ENCODE peak calls at places on chromosomes 2 and 18, in ten cellular contexts. I is left ventricle myocardium inferior, O is transverse colon, U is heart right ventricle, M is cardiac muscle cell, B is GM06990, H is BJ, J is neural progenitor cell, Y is astrocyte, G is vagina. C is an unnamed sample.
A peak's percentile ranks its signal among the peaks of the same experiment; 100 is the strongest.

GRCh38 chr2:109535217-109535946 is 78.4 kb downstream of the SEPTIN10 start:
- DNase-seq in Y (no peak), I (no peak), G (no peak), M (peak; percentile 60), H (no peak), J (no peak), U (no peak), B (no peak), O (no peak), C (no peak)

GRCh38 chr2:142675398-142675797 is 202.1 kb upstream of the KYNU start:
- DNase-seq in Y (peak; percentile 2), G (no peak), U (no peak), J (no peak), H (no peak), O (no peak), B (no peak), I (no peak), M (no peak), C (no peak)

GRCh38 chr2:233747283-233747544 is 12.9 kb upstream of the UGT1A1 start:
- DNase-seq in O (no peak), Y (no peak), M (no peak), H (no peak), J (no peak), G (no peak), U (no peak), B (no peak), I (no peak), C (no peak)

GRCh38 chr2:11111811-11112425 is 43.3 kb upstream of the SLC66A3 start:
- DNase-seq in M (no peak), O (no peak), U (no peak), B (no peak), J (no peak), I (no peak), G (no peak), Y (no peak), H (no peak), C (no peak)

GRCh38 chr2:169961911-169962310 is 134.7 kb downstream of the UBR3 start:
- DNase-seq in H (no peak), I (no peak), U (no peak), O (no peak), M (no peak), Y (peak; percentile 59), G (no peak), B (no peak), J (no peak), C (no peak)

GRCh38 chr2:182426082-182426914 is 538 bp downstream of the PDE1A start:
- DNase-seq in H (no peak), I (no peak), O (no peak), M (peak; percentile 58), J (no peak), U (no peak), Y (no peak), B (no peak), G (no peak), C (no peak)

GRCh38 chr18:54883816-54884604 is 55.7 kb downstream of the RAB27B start:
- DNase-seq in B (no peak), M (no peak), J (no peak), H (no peak), U (no peak), Y (peak; percentile 73), G (no peak), O (no peak), I (no peak), C (no peak)

GRCh38 chr2:192467953-192468660 is 273.4 kb upstream of the TMEFF2 start:
- DNase-seq in M (no peak), H (no peak), J (no peak), Y (no peak), U (no peak), B (no peak), G (no peak), I (no peak), O (no peak), C (no peak)

GRCh38 chr18:31513189-31513907 is 15.4 kb downstream of the DSG2 start:
- DNase-seq in H (peak; percentile 15), G (no peak), O (no peak), B (no peak), I (no peak), U (no peak), M (no peak), Y (peak; percentile 88), J (no peak), C (no peak)

GRCh38 chr2:101710690-101711318 is 13.3 kb downstream of the MAP4K4 start:
- DNase-seq in J (no peak), O (no peak), Y (peak; percentile 59), U (no peak), H (no peak), I (no peak), G (no peak), M (no peak), B (no peak), C (peak; percentile 80)

GRCh38 chr2:241163601-241164118 is 13.4 kb downstream of the PPP1R7 start:
- DNase-seq in I (no peak), U (no peak), B (no peak), J (no peak), O (no peak), H (no peak), G (no peak), M (no peak), Y (no peak), C (no peak)

GRCh38 chr2:68908392-68908970 is 37.3 kb upstream of the BMP10 start:
- DNase-seq in I (peak; percentile 56), J (peak; percentile 15), O (peak; percentile 88), H (peak; percentile 21), B (peak; percentile 82), M (no peak), U (peak; percentile 50), G (no peak), Y (peak; percentile 94), C (peak; percentile 93)

GRCh38 chr2:107591541-107591940 is 235.2 kb upstream of the RGPD4 start:
- DNase-seq in O (no peak), G (no peak), J (no peak), Y (peak; percentile 67), B (no peak), U (no peak), H (peak; percentile 31), I (no peak), M (peak; percentile 46), C (no peak)

GRCh38 chr2:65076345-65076710 is 20.1 kb downstream of the CEP68 start:
- DNase-seq in G (no peak), U (no peak), O (no peak), I (no peak), H (peak; percentile 52), B (no peak), J (no peak), Y (peak; percentile 74), M (no peak), C (no peak)

GRCh38 chr2:15311201-15311882 is 249.8 kb downstream of the NBAS start:
- DNase-seq in O (no peak), Y (peak; percentile 36), B (peak; percentile 14), I (no peak), U (no peak), M (no peak), J (no peak), H (no peak), G (no peak), C (no peak)

GRCh38 chr18:5440297-5440696 is 103.5 kb downstream of the EPB41L3 start:
- DNase-seq in Y (no peak), J (no peak), G (no peak), B (no peak), I (no peak), H (no peak), U (no peak), M (no peak), O (no peak), C (peak; percentile 41)

GRCh38 chr2:128970332-128971116 is 651.9 kb upstream of the HS6ST1 start:
- DNase-seq in I (no peak), O (no peak), U (no peak), J (no peak), B (no peak), M (no peak), H (no peak), Y (no peak), G (no peak), C (no peak)

GRCh38 chr2:62455957-62456692 is 49.9 kb downstream of the TMEM17 start:
- DNase-seq in J (no peak), B (no peak), Y (no peak), I (no peak), M (no peak), U (no peak), G (no peak), H (no peak), O (no peak), C (no peak)

GRCh38 chr2:535222-535621 is 142.0 kb downstream of the TMEM18 start:
- DNase-seq in U (no peak), H (no peak), B (no peak), O (no peak), G (no peak), I (no peak), J (no peak), Y (no peak), M (no peak), C (no peak)
- TF ChIP-seq CTCF in U (no peak), H (peak; percentile 10), B (no peak), O (no peak), G (no peak), I (no peak), J (peak; percentile 23), Y (peak; percentile 20), M (no peak), C (no peak)

DNA sequence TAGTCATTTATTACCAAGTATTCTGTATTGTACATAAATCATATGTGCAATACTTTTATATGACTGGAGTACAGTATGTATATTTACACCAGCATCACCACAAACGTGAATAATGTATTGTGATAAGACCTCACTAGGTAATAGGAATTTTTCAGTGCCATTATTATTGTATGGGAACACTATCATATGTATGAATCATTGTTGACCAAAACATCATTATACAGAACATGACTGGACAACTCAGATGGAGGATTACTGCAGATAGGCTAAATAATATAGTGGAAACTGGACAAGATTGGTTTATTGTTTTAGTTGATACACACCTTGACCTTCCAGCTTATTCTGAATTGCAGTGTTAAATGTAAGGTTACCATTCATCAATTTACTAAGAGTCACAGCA is 33.4 kb downstream of the VAPA start:
- DNase-seq in Y (no peak), B (no peak), M (no peak), G (no peak), U (no peak), H (no peak), J (no peak), I (no peak), O (no peak), C (no peak)
- H3K36me3 ChIP-seq in Y (peaks cover 31% of the 10 kb centered on the region), B (peaks cover 5% of the 10 kb centered on the region), M (peaks cover 32% of the 10 kb centered on the region), G (peaks cover 16% of the 10 kb centered on the region), U (no peaks in the 10 kb centered on the region), H (no peaks in the 10 kb centered on the region), J (peaks cover 4% of the 10 kb centered on the region), I (peaks cover 63% of the 10 kb centered on the region), O (peaks cover 16% of the 10 kb centered on the region), C (peaks cover 51% of the 10 kb centered on the region)

GRCh38 chr2:231245253-231246094 is 47.0 kb downstream of the ARMC9 start:
- DNase-seq in J (no peak), I (no peak), U (no peak), G (no peak), O (peak; percentile 67), Y (no peak), H (no peak), M (no peak), B (no peak), C (no peak)
- TF ChIP-seq CTCF in J (no peak), I (peak; percentile 48), U (peak; percentile 29), G (no peak), O (peak; percentile 33), Y (no peak), H (no peak), M (peak; percentile 8), B (peak; percentile 52), C (peak; percentile 40)

DNA sequence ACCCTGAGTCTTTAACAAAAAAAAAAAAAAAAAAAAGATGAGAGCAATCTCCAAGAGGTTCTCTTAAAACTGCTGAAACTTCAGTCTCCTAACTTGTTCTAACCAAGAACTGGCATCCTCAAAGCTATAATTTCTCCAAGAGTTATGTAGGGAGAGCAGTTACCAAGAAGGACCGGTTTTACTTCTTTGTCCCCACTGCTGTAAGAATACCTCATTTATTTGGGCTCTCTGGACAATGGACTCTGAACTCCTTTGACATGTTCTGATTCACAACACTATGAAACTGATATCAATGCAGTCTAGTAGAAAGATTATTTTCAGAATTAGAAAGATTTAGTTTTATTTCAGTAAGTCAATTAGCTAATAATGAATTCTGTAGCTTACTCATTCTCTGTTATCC is 84.5 kb upstream of the DTNB start:
- DNase-seq in O (no peak), G (no peak), I (no peak), Y (no peak), U (no peak), M (no peak), B (no peak), J (no peak), H (no peak), C (no peak)
- H3K36me3 ChIP-seq in O (peaks cover 22% of the 10 kb centered on the region), G (peaks cover 15% of the 10 kb centered on the region), I (peaks cover 63% of the 10 kb centered on the region), Y (peaks cover 13% of the 10 kb centered on the region), U (no peaks in the 10 kb centered on the region), M (peaks cover 32% of the 10 kb centered on the region), B (peaks cover 3% of the 10 kb centered on the region), J (peaks cover 11% of the 10 kb centered on the region), H (peaks cover 5% of the 10 kb centered on the region), C (peaks cover 18% of the 10 kb centered on the region)

C was measured in A673.